ENCODE peak calls at places on chromosome 3, in seven cellular contexts. H, J, A, F, X, P and E are unnamed samples.

GRCh38 chr3:45640724-45641361 is 46.3 kb downstream of the LIMD1 start:
- DNase-seq in H (no peak), J (no peak), A (no peak), F (no peak), X (no peak), P (no peak), E (no peak)

GRCh38 chr3:127985216-127985615 is 67.0 kb upstream of the SEC61A1 start:
- DNase-seq in H (no peak), J (no peak), A (no peak), F (no peak), X (no peak), P (no peak), E (no peak)

GRCh38 chr3:46453526-46454208 is 11.0 kb downstream of the LTF start:
- DNase-seq in H (no peak), J (no peak), A (no peak), F (no peak), X (no peak), P (no peak), E (no peak)

GRCh38 chr3:184234224-184234623 is 4.8 kb downstream of the VWA5B2 start:
- DNase-seq in H (peak), J (peak), A (peak), F (no peak), X (no peak), P (no peak), E (no peak)

GRCh38 chr3:33278106-33278672 is 947 bp downstream of the FBXL2 start:
- DNase-seq in H (peak), J (no peak), A (no peak), F (no peak), X (no peak), P (no peak), E (no peak)

GRCh38 chr3:64559658-64560057 is 128.1 kb downstream of the ADAMTS9 start:
- DNase-seq in H (no peak), J (no peak), A (no peak), F (no peak), X (no peak), P (no peak), E (no peak)

GRCh38 chr3:45181496-45181895 is 35.3 kb upstream of the CDCP1 start:
- DNase-seq in H (no peak), J (no peak), A (no peak), F (no peak), X (no peak), P (no peak), E (no peak)

GRCh38 chr3:99630815-99631214 is 7.6 kb upstream of the COL8A1 start:
- DNase-seq in H (peak), J (no peak), A (no peak), F (no peak), X (no peak), P (no peak), E (no peak)

GRCh38 chr3:52061116-52061910 is 4.9 kb upstream of the DUSP7 start:
- DNase-seq in H (no peak), J (no peak), A (no peak), F (no peak), X (no peak), P (no peak), E (no peak)

GRCh38 chr3:188734395-188734794 is 437.4 kb upstream of the TPRG1 start:
- DNase-seq in H (no peak), J (no peak), A (no peak), F (no peak), X (no peak), P (no peak), E (no peak)